ENCODE peak calls at places on chromosomes 1 and 21, in five cellular contexts. A, R, X, J and W are unnamed samples.

GRCh38 chr1:53892911-53893310 is 1.1 kb upstream of the DIO1 start:
- DNase-seq in A (no peak), R (no peak), X (peak), J (peak), W (no peak)

GRCh38 chr1:102365074-102365473 is 368.3 kb upstream of the OLFM3 start:
- DNase-seq in A (no peak), R (no peak), X (no peak), J (no peak), W (no peak)

GRCh38 chr1:110780600-110781484 is 92.1 kb upstream of the CD53 start:
- DNase-seq in A (peak), R (peak), X (peak), J (peak), W (peak)

GRCh38 chr1:203325004-203325417 is 19.7 kb downstream of the BTG2 start:
- DNase-seq in A (no peak), R (no peak), X (no peak), J (no peak), W (no peak)

GRCh38 chr1:205304046-205304694 is 17.4 kb downstream of the NUAK2 start:
- DNase-seq in A (no peak), R (no peak), X (no peak), J (no peak), W (no peak)

GRCh38 chr1:8075511-8076051 is 49.5 kb upstream of the ERRFI1 start:
- DNase-seq in A (no peak), R (no peak), X (no peak), J (no peak), W (no peak)

GRCh38 chr1:22142315-22143064 is 407 bp downstream of the WNT4 start:
- DNase-seq in A (no peak), R (peak), X (no peak), J (no peak), W (no peak)

GRCh38 chr1:119308806-119309205 is 59.8 kb upstream of the HAO2 start:
- DNase-seq in A (no peak), R (no peak), X (no peak), J (no peak), W (no peak)

GRCh38 chr1:47865881-47866535 is 131.2 kb downstream of the TRABD2B start:
- DNase-seq in A (no peak), R (no peak), X (no peak), J (no peak), W (no peak)

GRCh38 chr1:3061981-3062615 is 6.9 kb upstream of the PRDM16 start:
- DNase-seq in A (no peak), R (no peak), X (no peak), J (no peak), W (no peak)

GRCh38 chr21:36015096-36015495 is 45.2 kb downstream of the SETD4 start:
- DNase-seq in A (no peak), R (no peak), X (no peak), J (no peak), W (no peak)

GRCh38 chr1:229286099-229286766 is 15.3 kb downstream of the RAB4A start:
- DNase-seq in A (no peak), R (no peak), X (no peak), J (no peak), W (no peak)

GRCh38 chr1:99438656-99439055 is 174.4 kb downstream of the PLPPR4 start:
- DNase-seq in A (no peak), R (peak), X (no peak), J (no peak), W (no peak)

GRCh38 chr1:31736675-31737074 is 27.5 kb downstream of the ADGRB2 start:
- DNase-seq in A (no peak), R (no peak), X (no peak), J (peak), W (peak)

GRCh38 chr1:23561076-23561812 is 1.9 kb upstream of the ID3 start:
- DNase-seq in A (no peak), R (no peak), X (no peak), J (no peak), W (no peak)

GRCh38 chr1:60129916-60130315 is 56.3 kb upstream of the C1orf87 start:
- DNase-seq in A (no peak), R (no peak), X (no peak), J (no peak), W (no peak)

GRCh38 chr21:45075606-45076244 is 1.3 kb downstream of the ADARB1 start:
- DNase-seq in A (no peak), R (no peak), X (no peak), J (no peak), W (no peak)

GRCh38 chr1:41657101-41657500 is 172.6 kb upstream of the EDN2 start:
- DNase-seq in A (no peak), R (no peak), X (no peak), J (no peak), W (no peak)

GRCh38 chr1:89546082-89546889 is 21.7 kb downstream of the LRRC8B start:
- DNase-seq in A (no peak), R (no peak), X (no peak), J (no peak), W (no peak)

GRCh38 chr1:95309031-95309459 is 75.0 kb downstream of the RWDD3 start:
- DNase-seq in A (no peak), R (no peak), X (no peak), J (no peak), W (no peak)

GRCh38 chr1:5220881-5221280 is 566.5 kb downstream of the AJAP1 start:
- DNase-seq in A (no peak), R (no peak), X (no peak), J (no peak), W (no peak)

GRCh38 chr1:34164510-34165381 is at the start of gene CSMD2:
- DNase-seq in A (no peak), R (no peak), X (no peak), J (peak), W (peak)

GRCh38 chr1:6133146-6133895 is 46.8 kb downstream of the CHD5 start:
- DNase-seq in A (no peak), R (no peak), X (no peak), J (no peak), W (no peak)

GRCh38 chr1:89736937-89737733 is 83.7 kb upstream of the LRRC8D start:
- DNase-seq in A (no peak), R (no peak), X (no peak), J (no peak), W (no peak)

GRCh38 chr1:110403805-110404204 is 3.7 kb downstream of the LAMTOR5 start:
- DNase-seq in A (no peak), R (no peak), X (no peak), J (no peak), W (no peak)

GRCh38 chr1:10980841-10981727 is 31.4 kb upstream of the TARDBP start:
- DNase-seq in A (no peak), R (no peak), X (peak), J (peak), W (peak)